ENCODE peak calls at places on chromosomes 7 and 10, in five cellular contexts. P is lower lobe of right lung, F is psoas muscle, R is esophagus muscularis mucosa, S is mammary epithelial cell. J is an unnamed sample. For H3K4me1, the result is how much of the 10 kb centered on the place peaks cover.

GRCh38 chr10:88735661-88736060 is 24.2 kb upstream of the LIPN start:
- DNase-seq in P (no peak), F (no peak), R (no peak), S (peak), J (no peak)

GRCh38 chr10:113854019-113854756 is at the start of the genes DCLRE1A and NHLRC2:
- DNase-seq in P (peak), F (peak), R (peak), S (peak), J (no peak)

GRCh38 chr7:7119668-7120208 is 62.6 kb upstream of the C1GALT1 start:
- DNase-seq in P (no peak), F (no peak), R (no peak), S (no peak), J (no peak)

GRCh38 chr7:129401968-129402860 is 32.0 kb upstream of the STRIP2 start:
- DNase-seq in P (no peak), F (no peak), R (no peak), S (no peak), J (no peak)

GRCh38 chr7:155230169-155230593 is 67.5 kb upstream of the INSIG1 start:
- DNase-seq in P (no peak), F (peak), R (no peak), S (peak), J (no peak)

GRCh38 chr7:22216309-22216708 is 140.6 kb downstream of the RAPGEF5 start:
- DNase-seq in P (no peak), F (no peak), R (no peak), S (no peak), J (no peak)

GRCh38 chr7:129431911-129432643 is 2.2 kb upstream of the STRIP2 start:
- DNase-seq in P (no peak), F (no peak), R (no peak), S (no peak), J (no peak)

GRCh38 chr7:23353172-23353571 is 54.0 kb downstream of the MALSU1 start:
- DNase-seq in P (no peak), F (no peak), R (no peak), S (no peak), J (no peak)

GRCh38 chr10:50623299-50624153 is at the start of gene SGMS1:
- DNase-seq in P (peak), F (peak), R (peak), S (peak), J (no peak)

GRCh38 chr10:128087884-128088695 is 38.1 kb downstream of the MKI67 start:
- DNase-seq in P (no peak), F (no peak), R (no peak), S (peak), J (no peak)

GRCh38 chr7:91265693-91266066 is 1.4 kb downstream of the FZD1 start:
- DNase-seq in P (peak), F (no peak), R (no peak), S (peak), J (no peak)

GRCh38 chr10:74738985-74739567 is 87.3 kb upstream of the KAT6B start:
- DNase-seq in P (no peak), F (no peak), R (peak), S (no peak), J (no peak)

GRCh38 chr10:49617281-49618020 is 3.6 kb downstream of the CHAT start:
- DNase-seq in P (no peak), F (peak), R (no peak), S (no peak), J (no peak)

GRCh38 chr10:132944510-132944909 is 2.1 kb upstream of the CFAP46 start:
- DNase-seq in P (no peak), F (no peak), R (no peak), S (no peak), J (no peak)

GRCh38 chr10:34716958-34717357 is 98.1 kb downstream of the PARD3 start:
- DNase-seq in P (no peak), F (no peak), R (peak), S (no peak), J (no peak)

GRCh38 chr7:129438839-129439640 is 4.8 kb downstream of the STRIP2 start:
- DNase-seq in P (no peak), F (no peak), R (no peak), S (peak), J (no peak)

GRCh38 chr10:49134327-49134726 is 506 bp upstream of the FAM170B start:
- DNase-seq in P (no peak), F (no peak), R (no peak), S (no peak), J (no peak)

GRCh38 chr10:123808873-123809272 is 82.7 kb downstream of the CPXM2 start:
- DNase-seq in P (no peak), F (no peak), R (peak), S (peak), J (no peak)

GRCh38 chr10:17123062-17123661 is 6.4 kb downstream of the CUBN start:
- DNase-seq in P (no peak), F (no peak), R (no peak), S (peak), J (no peak)

GRCh38 chr10:64574371-64574770 is 1053.2 kb downstream of the REEP3 start:
- DNase-seq in P (no peak), F (no peak), R (no peak), S (no peak), J (no peak)

GRCh38 chr7:92939793-92940360 is 103.5 kb upstream of the CDK6 start:
- DNase-seq in P (no peak), F (no peak), R (no peak), S (no peak), J (no peak)

GRCh38 chr10:117492504-117492903 is 50.0 kb upstream of the EMX2 start:
- DNase-seq in P (no peak), F (no peak), R (no peak), S (no peak), J (no peak)

GRCh38 chr10:28569506-28570159 is 36.7 kb downstream of the WAC start:
- DNase-seq in P (no peak), F (no peak), R (no peak), S (peak), J (no peak)

DNA sequence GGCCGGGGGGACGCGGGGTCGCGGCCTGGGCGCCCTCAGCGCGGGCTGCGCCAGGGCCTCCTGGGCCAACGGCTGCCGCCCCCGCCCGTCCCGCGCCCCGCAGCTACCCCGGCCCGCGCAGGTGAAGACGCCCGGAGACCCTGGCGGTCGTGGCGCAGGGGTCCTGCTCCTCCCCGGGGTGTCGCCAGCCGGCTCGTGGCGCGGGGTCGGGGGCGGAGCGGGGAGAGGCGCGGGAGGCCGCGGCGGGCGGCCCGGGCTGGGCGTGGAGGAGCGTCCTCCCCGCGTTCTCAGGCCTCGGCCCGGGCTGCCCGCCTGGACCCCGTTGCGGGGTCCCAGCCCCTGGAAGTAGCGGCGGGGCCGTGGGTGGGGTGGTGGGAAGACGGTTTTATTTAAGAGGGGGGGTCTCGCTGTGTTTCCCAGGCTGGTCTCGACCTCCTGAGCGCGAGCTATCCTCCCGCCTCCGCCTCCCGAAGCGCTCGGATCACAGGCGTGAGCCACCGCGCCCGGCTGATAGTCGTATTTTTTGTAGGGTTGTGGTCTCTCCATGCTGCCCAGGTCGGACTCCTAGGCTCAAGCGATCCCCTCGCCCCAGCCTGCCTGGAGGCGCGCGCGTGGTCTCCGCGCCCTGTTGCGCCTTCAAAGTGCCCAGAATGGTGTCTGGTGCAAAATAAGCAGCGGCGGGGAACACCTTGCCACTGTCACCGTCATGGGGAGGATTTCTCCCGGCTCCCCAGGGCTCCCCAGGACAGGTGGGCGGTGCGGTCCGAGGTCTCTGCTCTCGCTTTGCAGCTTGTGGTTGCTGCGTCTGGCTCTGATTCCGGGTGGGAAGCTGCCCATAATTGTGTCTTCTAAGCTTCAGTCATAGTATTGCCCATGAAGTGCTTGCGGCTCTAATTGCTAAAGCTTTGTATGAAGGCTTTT is 15.3 kb upstream of the SUN1 start:
- DNase-seq in P (peak), F (no peak), R (no peak), S (peak), J (no peak)
- H3K4me1 ChIP-seq in P (under half), F (half or more), R (half or more), S (under half), J (half or more)

GRCh38 chr7:157874870-157875229 is 538.0 kb downstream of the DNAJB6 start:
- DNase-seq in P (no peak), F (no peak), R (no peak), S (no peak), J (no peak)
- H3K4me3 ChIP-seq in P (no peak), F (no peak), R (no peak), S (no peak), J (no peak)

GRCh38 chr7:100890640-100891521 is 1.4 kb upstream of the UFSP1 start:
- DNase-seq in P (no peak), F (no peak), R (no peak), S (no peak), J (no peak)

GRCh38 chr7:100888529-100888987 is 957 bp downstream of the UFSP1 start:
- DNase-seq in P (no peak), F (no peak), R (no peak), S (no peak), J (no peak)

GRCh38 chr7:100891555-100891954 is 2.0 kb upstream of the UFSP1 start:
- DNase-seq in P (no peak), F (no peak), R (no peak), S (peak), J (no peak)

GRCh38 chr7:100888988-100889760 is at the start of gene UFSP1:
- DNase-seq in P (no peak), F (no peak), R (no peak), S (no peak), J (no peak)

DNA sequence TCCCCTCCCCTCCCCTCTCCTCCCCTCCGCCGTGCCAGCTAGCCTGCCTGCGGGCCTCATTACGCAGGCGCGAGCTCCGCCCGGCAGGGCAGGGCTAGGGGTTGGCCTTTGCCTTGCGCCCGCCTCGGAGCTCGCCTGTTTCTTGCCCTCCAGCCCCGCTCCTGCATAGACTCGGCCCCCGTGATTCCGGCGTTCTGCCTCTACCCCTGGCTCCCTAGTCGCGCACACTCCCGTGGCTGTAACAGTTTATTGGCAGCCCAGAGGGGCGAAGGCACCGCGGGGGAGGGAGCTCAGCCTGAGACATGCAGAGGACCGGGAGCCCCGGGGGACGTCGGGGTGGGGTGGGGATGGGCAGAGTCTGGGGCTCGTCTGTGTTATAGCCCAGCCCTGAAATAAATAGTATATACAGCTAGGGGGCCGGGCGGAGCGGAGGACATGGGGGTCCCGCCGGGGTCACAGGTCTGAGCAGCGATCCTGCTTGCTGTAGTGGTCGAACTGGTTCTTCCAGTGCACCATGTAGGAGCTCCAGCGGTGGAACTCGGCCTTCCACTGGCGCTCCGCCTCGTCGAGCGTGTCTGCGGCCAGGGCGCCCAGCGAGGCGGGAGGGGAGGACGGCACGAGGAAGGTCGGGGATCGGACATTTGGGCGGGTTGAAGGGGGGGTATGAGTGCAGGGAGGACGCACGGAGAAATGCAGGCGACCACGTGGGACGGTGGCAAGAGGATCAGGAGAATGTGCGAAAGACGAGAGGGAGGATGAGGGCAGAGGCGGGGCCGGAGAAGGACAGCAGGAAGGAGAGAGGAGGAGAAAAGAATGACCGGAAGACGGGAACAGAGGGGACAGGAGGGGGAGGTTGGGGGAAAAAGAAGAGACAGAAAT is 485 bp upstream of the UFSP1 start:
- DNase-seq in P (peak), F (peak), R (peak), S (peak), J (no peak)
- H3K4me1 ChIP-seq in P (under half), F (under half), R (under half), S (under half), J (under half)

DNA sequence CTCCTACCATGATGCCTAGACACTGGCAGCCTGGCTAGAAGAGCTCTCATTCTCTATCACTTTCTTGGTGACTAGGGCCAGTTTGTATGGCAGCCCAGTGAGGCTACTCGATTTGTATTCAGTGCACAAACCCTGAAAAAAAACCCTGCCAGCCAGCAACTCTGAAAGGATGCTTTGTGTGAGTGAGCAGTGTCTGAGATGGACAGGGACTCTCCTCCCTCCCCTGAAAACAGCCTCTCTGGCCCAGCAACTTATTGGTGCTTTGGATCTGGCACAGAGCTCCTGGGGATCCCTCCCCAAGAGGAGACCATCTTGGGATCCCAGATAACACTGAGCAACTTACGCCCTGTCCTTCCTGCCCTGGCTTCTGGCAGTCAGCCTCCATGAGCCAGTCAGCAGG is 10.8 kb upstream of the LRRC4 start:
- DNase-seq in P (no peak), F (no peak), R (no peak), S (no peak), J (no peak)
- H3K4me3 ChIP-seq in P (no peak), F (no peak), R (no peak), S (no peak), J (no peak)

J was measured in vagina.